ENCODE peak calls at places on chromosomes 1 and 21, in seven cellular contexts. N is CD8-positive, alpha-beta T cell; B is iPS DF 6.9; C is aorta; F is kidney; L is cardiac muscle cell; V is heart right ventricle. X is an unnamed sample.

GRCh38 chr1:201737350-201738060 is 91.5 kb upstream of the IPO9 start:
- DNase-seq in N (no peak), B (no peak), V (peak; percentile 80), F (no peak), C (no peak), L (peak; percentile 53), X (peak; percentile 70)

GRCh38 chr1:42928859-42929258 is 29.8 kb downstream of the SLC2A1 start:
- DNase-seq in L (no peak), V (no peak), N (no peak), F (no peak), C (no peak), B (no peak), X (no peak)

GRCh38 chr1:240189386-240189989 is 97.8 kb downstream of the FMN2 start:
- DNase-seq in N (peak; percentile 17), C (no peak), B (peak; percentile 37), L (peak; percentile 64), F (no peak), V (peak; percentile 14), X (no peak)

GRCh38 chr1:235945775-235946565 is 79.3 kb upstream of the LYST start:
- DNase-seq in N (no peak), F (no peak), C (no peak), B (no peak), L (no peak), V (no peak), X (no peak)

GRCh38 chr1:245682638-245683376 is 528.0 kb downstream of the KIF26B start:
- DNase-seq in L (no peak), F (no peak), C (no peak), V (peak; percentile 56), N (no peak), B (no peak), X (no peak)

GRCh38 chr1:167301355-167301754 is 80.7 kb downstream of the POU2F1 start:
- DNase-seq in L (no peak), N (no peak), B (no peak), F (no peak), C (no peak), V (no peak), X (no peak)

GRCh38 chr21:18147678-18148077 is 97.0 kb upstream of the CHODL start:
- DNase-seq in C (no peak), V (no peak), N (no peak), L (peak; percentile 42), F (no peak), B (no peak), X (no peak)

GRCh38 chr1:163766537-163766936 is 444.8 kb downstream of the NUF2 start:
- DNase-seq in V (no peak), F (no peak), L (no peak), C (no peak), B (no peak), N (no peak), X (no peak)

GRCh38 chr1:230548997-230549396 is 93.3 kb upstream of the COG2 start:
- DNase-seq in V (no peak), N (no peak), L (no peak), F (no peak), C (no peak), B (no peak), X (peak; percentile 52)

GRCh38 chr21:32386195-32386870 is 6.5 kb downstream of the URB1 start:
- DNase-seq in B (no peak), N (no peak), C (peak; percentile 78), V (peak; percentile 48), F (no peak), L (no peak), X (no peak)

GRCh38 chr1:226975259-226975908 is 35.3 kb downstream of the COQ8A start:
- DNase-seq in N (no peak), B (no peak), V (no peak), C (peak; percentile 38), F (peak; percentile 45), L (no peak), X (peak; percentile 76)

GRCh38 chr1:72643142-72643541 is 360.8 kb upstream of the NEGR1 start:
- DNase-seq in L (no peak), N (no peak), C (no peak), F (no peak), B (no peak), V (no peak), X (no peak)

GRCh38 chr1:11670747-11671146 is 6.7 kb downstream of the FBXO6 start:
- DNase-seq in F (no peak), V (no peak), C (no peak), L (no peak), N (no peak), B (no peak), X (no peak)

GRCh38 chr1:9844746-9845145 is 21.0 kb upstream of the CLSTN1 start:
- DNase-seq in V (no peak), L (no peak), N (no peak), C (no peak), F (peak; percentile 41), B (no peak), X (no peak)

GRCh38 chr1:14111121-14111520 is 411.1 kb downstream of the PRDM2 start:
- DNase-seq in F (no peak), N (no peak), L (no peak), V (no peak), C (no peak), B (peak; percentile 13), X (no peak)

GRCh38 chr1:88001460-88001859 is 672.8 kb downstream of the LMO4 start:
- DNase-seq in C (no peak), N (no peak), L (no peak), F (no peak), B (no peak), V (no peak), X (no peak)

GRCh38 chr1:145936247-145936646 is 9.0 kb upstream of the RBM8A start:
- DNase-seq in V (no peak), B (no peak), C (no peak), L (no peak), N (no peak), F (no peak), X (no peak)

GRCh38 chr21:38269567-38269917 is 12.8 kb downstream of the KCNJ15 start:
- DNase-seq in C (no peak), F (no peak), B (no peak), N (no peak), V (no peak), L (no peak), X (no peak)

GRCh38 chr1:31580513-31580870 is 4.2 kb downstream of the TINAGL1 start:
- DNase-seq in B (no peak), V (no peak), N (no peak), F (no peak), C (peak; percentile 74), L (no peak), X (no peak)

GRCh38 chr21:43211085-43212071 is 42.6 kb downstream of the CRYAA start:
- DNase-seq in C (no peak), F (peak; percentile 92), L (peak; percentile 41), B (no peak), N (no peak), V (no peak), X (no peak)

GRCh38 chr1:153642161-153642560 is 8.3 kb downstream of the CHTOP start:
- DNase-seq in C (no peak), N (no peak), L (no peak), V (no peak), B (no peak), F (peak; percentile 37), X (no peak)

GRCh38 chr1:219304227-219305226 is 130.8 kb downstream of the LYPLAL1 start:
- DNase-seq in B (no peak), L (no peak), V (peak; percentile 33), C (peak; percentile 81), F (no peak), N (no peak), X (no peak)

GRCh38 chr1:231040800-231041704 is 998 bp upstream of the FAM89A start:
- DNase-seq in B (no peak), C (peak; percentile 49), V (peak; percentile 10), L (peak; percentile 34), F (peak; percentile 81), N (no peak), X (no peak)

GRCh38 chr1:96521994-96522760 is 199.4 kb upstream of the PTBP2 start:
- DNase-seq in V (no peak), B (no peak), F (no peak), L (no peak), N (no peak), C (no peak), X (no peak)

GRCh38 chr21:38329176-38329575 is 72.4 kb downstream of the KCNJ15 start:
- DNase-seq in F (no peak), L (no peak), V (no peak), C (no peak), N (no peak), B (no peak), X (no peak)

GRCh38 chr1:23664837-23665795 is 26.5 kb upstream of the RPL11 start:
- DNase-seq in F (no peak), C (no peak), L (peak; percentile 66), V (no peak), N (no peak), B (peak; percentile 27), X (no peak)
- H3K27ac ChIP-seq in F (no peak overlapping the region), C (no peak overlapping the region), L (peak overlapping the region; percentile 4), V (no peak overlapping the region), N (no peak overlapping the region), B (no peak overlapping the region), X (no peak overlapping the region)

DNA sequence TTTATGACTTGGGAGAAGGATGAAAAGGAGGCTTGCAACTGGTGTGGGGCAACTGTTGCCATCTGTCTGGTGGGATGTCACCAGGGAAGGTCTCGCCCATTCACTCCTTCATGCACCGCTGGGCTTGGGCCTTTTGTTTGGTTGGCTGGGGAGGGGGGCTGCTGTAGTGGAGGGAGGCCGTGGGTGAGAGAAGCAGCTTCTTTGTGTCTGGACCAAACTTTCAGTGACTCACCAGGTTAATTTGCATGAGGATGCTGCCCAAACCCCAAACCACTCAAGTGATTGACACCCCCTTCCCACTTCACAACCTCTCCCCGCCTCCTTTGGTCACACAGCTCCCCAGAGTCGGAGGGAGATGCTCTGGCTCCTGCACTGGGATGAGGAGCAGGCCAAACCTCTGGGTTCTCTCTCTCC is 19.7 kb downstream of the BTG2 start:
- DNase-seq in L (no peak), F (no peak), V (no peak), B (no peak), N (peak; percentile 69), C (no peak), X (no peak)
- H3K4me3 ChIP-seq in L (no peak overlapping the region), F (no peak overlapping the region), V (no peak overlapping the region), B (no peak overlapping the region), N (peak overlapping the region; percentile 9), C (no peak overlapping the region), X (no peak overlapping the region)

DNA sequence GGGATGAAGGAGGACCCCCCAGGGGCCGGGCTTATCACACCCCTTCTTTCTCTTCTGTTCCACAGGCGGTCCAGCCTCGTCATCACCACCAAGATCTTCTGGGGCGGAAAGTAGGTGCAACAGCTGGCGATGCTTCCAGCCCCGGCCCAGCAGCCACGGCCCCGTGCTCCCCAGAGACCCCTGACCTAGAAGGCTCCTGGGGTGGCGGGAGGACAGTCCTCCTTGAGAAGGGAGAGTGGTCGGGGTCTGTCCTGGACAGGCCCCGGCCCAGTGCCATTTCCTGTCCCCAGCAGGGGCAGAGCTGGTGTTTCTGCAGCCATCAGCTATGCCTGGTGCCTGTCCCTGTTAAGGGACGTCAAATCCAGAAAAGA is 41.7 kb downstream of the KCNAB2 start:
- DNase-seq in B (no peak), V (no peak), N (no peak), L (no peak), F (no peak), C (no peak), X (no peak)
- H3K27ac ChIP-seq in B (no peak overlapping the region), V (no peak overlapping the region), N (no peak overlapping the region), L (no peak overlapping the region), F (no peak overlapping the region), C (no peak overlapping the region), X (peak overlapping the region; percentile 90)

GRCh38 chr1:27727126-27727525 is 1.4 kb downstream of the FAM76A start:
- DNase-seq in V (no peak), F (no peak), N (no peak), B (no peak), C (no peak), L (no peak), X (no peak)
- H3K4me3 ChIP-seq in V (peak overlapping the region; percentile 93), F (no peak overlapping the region), N (no peak overlapping the region), B (no peak overlapping the region), C (no peak overlapping the region), L (no peak overlapping the region), X (peak overlapping the region; percentile 87)